ENCODE peak calls at places on chromosomes 1 and 21, in nine cellular contexts. V, H, Z, U, P, J, E, L and B are unnamed samples.

GRCh38 chr1:65910432-65910831 is 117.7 kb downstream of the PDE4B start:
- DNase-seq in V (no peak), H (no peak), Z (no peak), U (no peak), P (no peak), J (no peak), E (no peak), L (no peak), B (no peak)

GRCh38 chr1:24963099-24963872 is 33.2 kb upstream of the RUNX3 start:
- DNase-seq in V (peak; percentile 53), H (no peak), Z (no peak), U (no peak), P (no peak), J (peak; percentile 74), E (no peak), L (no peak), B (no peak)

GRCh38 chr1:153535664-153536585 is at the start of gene S100A6:
- DNase-seq in V (peak; percentile 87), H (peak; percentile 99), Z (peak; percentile 86), U (peak; percentile 98), P (peak; percentile 93), J (no peak), E (no peak), L (peak; percentile 87), B (peak; percentile 90)

GRCh38 chr1:54978528-54979326 is 1.7 kb upstream of the TMEM61 start:
- DNase-seq in V (no peak), H (no peak), Z (no peak), U (peak; percentile 82), P (no peak), J (no peak), E (no peak), L (no peak), B (no peak)

GRCh38 chr1:160954158-160955104 is at the start of gene ITLN2:
- DNase-seq in V (peak; percentile 73), H (peak; percentile 8), Z (peak; percentile 14), U (no peak), P (peak; percentile 30), J (peak; percentile 77), E (no peak), L (no peak), B (peak; percentile 41)

GRCh38 chr1:185367218-185367617 is 50.2 kb upstream of the IVNS1ABP start:
- DNase-seq in V (no peak), H (no peak), Z (no peak), U (no peak), P (peak; percentile 30), J (no peak), E (no peak), L (no peak), B (no peak)

GRCh38 chr1:63817152-63817667 is 43.4 kb downstream of the ROR1 start:
- DNase-seq in V (no peak), H (no peak), Z (peak; percentile 58), U (no peak), P (no peak), J (no peak), E (no peak), L (no peak), B (peak; percentile 76)

GRCh38 chr1:154148787-154149186 is 6.1 kb downstream of the NUP210L start:
- DNase-seq in V (peak; percentile 51), H (peak; percentile 62), Z (peak; percentile 39), U (no peak), P (peak; percentile 28), J (no peak), E (no peak), L (no peak), B (no peak)

GRCh38 chr1:164637461-164638375 is 78.7 kb downstream of the PBX1 start:
- DNase-seq in V (no peak), H (peak; percentile 87), Z (peak; percentile 93), U (no peak), P (peak; percentile 83), J (no peak), E (no peak), L (peak; percentile 57), B (peak; percentile 62)

GRCh38 chr1:23341829-23342697 is 2.0 kb downstream of the HNRNPR start:
- DNase-seq in V (peak; percentile 31), H (no peak), Z (peak; percentile 17), U (no peak), P (peak; percentile 25), J (peak; percentile 17), E (no peak), L (no peak), B (peak; percentile 48)

GRCh38 chr1:234840843-234841242 is 230.9 kb upstream of the IRF2BP2 start:
- DNase-seq in V (peak; percentile 75), H (no peak), Z (peak; percentile 27), U (peak; percentile 75), P (no peak), J (no peak), E (no peak), L (no peak), B (no peak)

GRCh38 chr1:246689409-246689997 is 34.7 kb upstream of the SCCPDH start:
- DNase-seq in V (peak; percentile 88), H (peak; percentile 83), Z (peak; percentile 65), U (peak; percentile 92), P (peak; percentile 75), J (peak; percentile 77), E (peak; percentile 43), L (peak; percentile 51), B (peak; percentile 74)

GRCh38 chr1:17744666-17745563 is 10.2 kb upstream of the ACTL8 start:
- DNase-seq in V (no peak), H (no peak), Z (no peak), U (no peak), P (no peak), J (no peak), E (no peak), L (no peak), B (no peak)

GRCh38 chr21:36132691-36133090 is 2.2 kb upstream of the CBR3 start:
- DNase-seq in V (no peak), H (no peak), Z (no peak), U (peak; percentile 90), P (no peak), J (no peak), E (no peak), L (peak; percentile 34), B (no peak)

GRCh38 chr1:165364432-165365133 is 8.1 kb upstream of the LMX1A start:
- DNase-seq in V (no peak), H (peak; percentile 81), Z (no peak), U (peak; percentile 95), P (peak; percentile 76), J (no peak), E (peak; percentile 54), L (peak; percentile 39), B (no peak)

GRCh38 chr1:221093903-221094865 is 214.9 kb downstream of the HLX start:
- DNase-seq in V (peak; percentile 14), H (peak; percentile 27), Z (peak; percentile 19), U (no peak), P (no peak), J (no peak), E (no peak), L (no peak), B (peak; percentile 41)

GRCh38 chr1:31510853-31511789 is 65.2 kb upstream of the TINAGL1 start:
- DNase-seq in V (no peak), H (no peak), Z (no peak), U (no peak), P (no peak), J (no peak), E (no peak), L (no peak), B (no peak)

GRCh38 chr1:47444317-47444577 is 6.4 kb downstream of the FOXD2 start:
- DNase-seq in V (no peak), H (no peak), Z (no peak), U (no peak), P (no peak), J (no peak), E (no peak), L (no peak), B (no peak)
- H3K4me3 ChIP-seq in V (no peak overlapping the region), H (no peak overlapping the region), Z (no peak overlapping the region), U (no peak overlapping the region), P (no peak overlapping the region), J (no peak overlapping the region), E (no peak overlapping the region), L (peak overlapping the region; percentile 54), B (no peak overlapping the region)

DNA sequence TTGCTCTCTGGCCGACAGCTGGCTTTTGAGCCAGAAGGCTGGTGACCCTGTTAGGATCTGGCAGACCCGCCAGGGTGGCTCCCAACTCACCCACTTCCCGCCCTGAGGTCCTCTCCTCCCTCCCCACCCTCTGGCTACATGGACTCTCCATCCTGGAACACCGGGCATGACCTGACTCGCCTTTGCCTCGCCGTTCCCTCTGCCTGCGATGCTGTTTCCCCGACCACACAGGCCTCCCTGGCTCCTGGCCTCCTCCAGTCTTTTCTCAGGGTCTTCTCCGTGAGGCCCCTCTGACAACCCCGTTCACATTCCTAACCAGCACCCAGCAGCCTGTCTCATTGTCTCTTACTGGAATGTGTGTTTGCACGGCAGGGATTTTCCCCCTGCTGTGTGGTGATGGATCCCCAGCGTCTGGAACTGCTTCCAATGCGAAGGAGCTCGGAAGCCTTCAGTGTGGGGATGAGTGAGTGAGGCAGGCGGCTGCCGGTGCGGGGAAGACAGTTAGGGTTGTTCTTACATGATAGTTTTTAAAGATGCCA is 46.0 kb upstream of the POFUT2 start:
- DNase-seq in V (no peak), H (no peak), Z (peak; percentile 48), U (no peak), P (no peak), J (no peak), E (no peak), L (peak; percentile 3), B (no peak)
- H3K4me3 ChIP-seq in V (no peak overlapping the region), H (no peak overlapping the region), Z (no peak overlapping the region), U (no peak overlapping the region), P (no peak overlapping the region), J (no peak overlapping the region), E (no peak overlapping the region), L (no peak overlapping the region), B (no peak overlapping the region)

GRCh38 chr21:42587036-42587435 is 66.4 kb upstream of the PDE9A start:
- DNase-seq in V (no peak), H (no peak), Z (no peak), U (peak; percentile 54), P (no peak), J (no peak), E (no peak), L (no peak), B (no peak)
- H3K4me3 ChIP-seq in V (no peak overlapping the region), H (no peak overlapping the region), Z (no peak overlapping the region), U (no peak overlapping the region), P (no peak overlapping the region), J (no peak overlapping the region), E (no peak overlapping the region), L (no peak overlapping the region), B (no peak overlapping the region)

DNA sequence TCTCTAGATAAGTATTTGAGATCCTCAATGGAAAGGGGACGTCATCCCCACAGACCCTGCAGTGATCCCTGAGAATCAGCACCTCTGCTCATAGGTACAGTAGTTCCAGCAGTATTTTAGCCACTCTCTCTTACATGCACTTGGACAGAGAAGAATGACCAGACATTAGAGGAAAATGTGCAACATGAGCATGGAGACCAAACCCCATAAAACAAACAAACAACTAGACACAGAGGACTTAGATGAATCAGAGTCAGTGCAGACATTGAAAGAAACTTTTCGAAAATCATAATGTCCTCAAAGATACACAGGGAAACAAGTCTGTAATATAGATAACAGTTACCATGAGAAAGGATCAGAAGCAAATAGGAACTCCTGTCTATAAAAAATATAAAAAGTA is 108.2 kb downstream of the LYPLAL1 start:
- DNase-seq in V (no peak), H (peak; percentile 21), Z (no peak), U (no peak), P (no peak), J (no peak), E (no peak), L (no peak), B (no peak)
- H3K4me3 ChIP-seq in V (no peak overlapping the region), H (no peak overlapping the region), Z (no peak overlapping the region), U (no peak overlapping the region), P (no peak overlapping the region), J (no peak overlapping the region), E (no peak overlapping the region), L (no peak overlapping the region), B (no peak overlapping the region)

GRCh38 chr21:28962465-28962864 is 30.2 kb downstream of the LTN1 start:
- DNase-seq in V (no peak), H (no peak), Z (no peak), U (no peak), P (no peak), J (no peak), E (no peak), L (no peak), B (no peak)
- H3K4me3 ChIP-seq in V (no peak overlapping the region), H (no peak overlapping the region), Z (no peak overlapping the region), U (no peak overlapping the region), P (no peak overlapping the region), J (no peak overlapping the region), E (no peak overlapping the region), L (no peak overlapping the region), B (no peak overlapping the region)